ENCODE peak calls at places on chromosome 6, in nine cellular contexts. One of them, this sample, is unnamed.

GRCh38 chr6:28565823-28566526 is 40.3 kb downstream of the GPX5 start:
- DNase-seq in astrocyte of the spinal cord: no peak
- DNase-seq in RWPE1: no peak
- DNase-seq in GM12865: no peak
- DNase-seq in fibroblast of mammary gland: no peak
- DNase-seq in mesothelial cell of epicardium: no peak
- DNase-seq in IMR-90: no peak
- DNase-seq in heart right ventricle: no peak
- DNase-seq in breast epithelium: no peak
- DNase-seq in this sample: no peak

GRCh38 chr6:41284726-41285125 is 1.8 kb downstream of the TREM1 start:
- DNase-seq in astrocyte of the spinal cord: no peak
- DNase-seq in RWPE1: no peak
- DNase-seq in GM12865: no peak
- DNase-seq in fibroblast of mammary gland: peak
- DNase-seq in mesothelial cell of epicardium: no peak
- DNase-seq in IMR-90: peak
- DNase-seq in heart right ventricle: no peak
- DNase-seq in breast epithelium: no peak
- DNase-seq in this sample: no peak

GRCh38 chr6:148179786-148180185 is 162.9 kb upstream of the SASH1 start:
- DNase-seq in astrocyte of the spinal cord: peak
- DNase-seq in RWPE1: peak
- DNase-seq in GM12865: no peak
- DNase-seq in fibroblast of mammary gland: peak
- DNase-seq in mesothelial cell of epicardium: no peak
- DNase-seq in IMR-90: peak
- DNase-seq in heart right ventricle: no peak
- DNase-seq in breast epithelium: no peak
- DNase-seq in this sample: no peak

GRCh38 chr6:134170844-134171243 is 118.4 kb upstream of the SLC2A12 start:
- DNase-seq in astrocyte of the spinal cord: peak
- DNase-seq in RWPE1: no peak
- DNase-seq in GM12865: no peak
- DNase-seq in fibroblast of mammary gland: peak
- DNase-seq in mesothelial cell of epicardium: peak
- DNase-seq in IMR-90: peak
- DNase-seq in heart right ventricle: no peak
- DNase-seq in breast epithelium: no peak
- DNase-seq in this sample: no peak

GRCh38 chr6:16168858-16169257 is 40.0 kb downstream of the MYLIP start:
- DNase-seq in astrocyte of the spinal cord: peak
- DNase-seq in RWPE1: no peak
- DNase-seq in GM12865: peak
- DNase-seq in fibroblast of mammary gland: peak
- DNase-seq in mesothelial cell of epicardium: no peak
- DNase-seq in IMR-90: peak
- DNase-seq in heart right ventricle: no peak
- DNase-seq in breast epithelium: no peak
- DNase-seq in this sample: no peak

GRCh38 chr6:118764766-118765165 is 113.4 kb upstream of the CEP85L start:
- DNase-seq in astrocyte of the spinal cord: no peak
- DNase-seq in RWPE1: no peak
- DNase-seq in GM12865: no peak
- DNase-seq in fibroblast of mammary gland: no peak
- DNase-seq in mesothelial cell of epicardium: no peak
- DNase-seq in IMR-90: no peak
- DNase-seq in heart right ventricle: no peak
- DNase-seq in breast epithelium: no peak
- DNase-seq in this sample: no peak

GRCh38 chr6:152669894-152670293 is 27.8 kb upstream of the MYCT1 start:
- DNase-seq in astrocyte of the spinal cord: peak
- DNase-seq in RWPE1: peak
- DNase-seq in GM12865: peak
- DNase-seq in fibroblast of mammary gland: peak
- DNase-seq in mesothelial cell of epicardium: no peak
- DNase-seq in IMR-90: peak
- DNase-seq in heart right ventricle: no peak
- DNase-seq in breast epithelium: no peak
- DNase-seq in this sample: no peak

GRCh38 chr6:47098570-47098993 is 56.5 kb upstream of the ADGRF1 start:
- DNase-seq in astrocyte of the spinal cord: no peak
- DNase-seq in RWPE1: peak
- DNase-seq in GM12865: no peak
- DNase-seq in fibroblast of mammary gland: peak
- DNase-seq in mesothelial cell of epicardium: no peak
- DNase-seq in IMR-90: peak
- DNase-seq in heart right ventricle: no peak
- DNase-seq in breast epithelium: no peak
- DNase-seq in this sample: no peak

GRCh38 chr6:158836625-158837311 is 17.6 kb upstream of the EZR start:
- DNase-seq in astrocyte of the spinal cord: no peak
- DNase-seq in RWPE1: no peak
- DNase-seq in GM12865: no peak
- DNase-seq in fibroblast of mammary gland: no peak
- DNase-seq in mesothelial cell of epicardium: no peak
- DNase-seq in IMR-90: no peak
- DNase-seq in heart right ventricle: no peak
- DNase-seq in breast epithelium: no peak
- DNase-seq in this sample: no peak

GRCh38 chr6:125439512-125439911 is 137.7 kb upstream of the HDDC2 start:
- DNase-seq in astrocyte of the spinal cord: no peak
- DNase-seq in RWPE1: no peak
- DNase-seq in GM12865: no peak
- DNase-seq in fibroblast of mammary gland: no peak
- DNase-seq in mesothelial cell of epicardium: no peak
- DNase-seq in IMR-90: no peak
- DNase-seq in heart right ventricle: no peak
- DNase-seq in breast epithelium: no peak
- DNase-seq in this sample: no peak

GRCh38 chr6:10407674-10408054 is 7.2 kb downstream of the TFAP2A start:
- DNase-seq in astrocyte of the spinal cord: no peak
- DNase-seq in RWPE1: no peak
- DNase-seq in GM12865: no peak
- DNase-seq in fibroblast of mammary gland: no peak
- DNase-seq in mesothelial cell of epicardium: no peak
- DNase-seq in IMR-90: no peak
- DNase-seq in heart right ventricle: no peak
- DNase-seq in breast epithelium: no peak
- DNase-seq in this sample: no peak

GRCh38 chr6:85551264-85551663 is 42.4 kb downstream of the SNX14 start:
- DNase-seq in astrocyte of the spinal cord: no peak
- DNase-seq in RWPE1: peak
- DNase-seq in GM12865: peak
- DNase-seq in fibroblast of mammary gland: no peak
- DNase-seq in mesothelial cell of epicardium: no peak
- DNase-seq in IMR-90: no peak
- DNase-seq in heart right ventricle: no peak
- DNase-seq in breast epithelium: no peak
- DNase-seq in this sample: no peak

GRCh38 chr6:39037082-39037487 is 11.5 kb upstream of the GLP1R start:
- DNase-seq in astrocyte of the spinal cord: no peak
- DNase-seq in RWPE1: no peak
- DNase-seq in GM12865: no peak
- DNase-seq in fibroblast of mammary gland: no peak
- DNase-seq in mesothelial cell of epicardium: no peak
- DNase-seq in IMR-90: no peak
- DNase-seq in heart right ventricle: no peak
- DNase-seq in breast epithelium: no peak
- DNase-seq in this sample: no peak

GRCh38 chr6:39043776-39044175 is 4.8 kb upstream of the GLP1R start:
- DNase-seq in astrocyte of the spinal cord: no peak
- DNase-seq in RWPE1: no peak
- DNase-seq in GM12865: no peak
- DNase-seq in fibroblast of mammary gland: no peak
- DNase-seq in mesothelial cell of epicardium: peak
- DNase-seq in IMR-90: no peak
- DNase-seq in heart right ventricle: no peak
- DNase-seq in breast epithelium: no peak
- DNase-seq in this sample: no peak

GRCh38 chr6:39037707-39038106 is 10.9 kb upstream of the GLP1R start:
- DNase-seq in astrocyte of the spinal cord: no peak
- DNase-seq in RWPE1: no peak
- DNase-seq in GM12865: no peak
- DNase-seq in fibroblast of mammary gland: no peak
- DNase-seq in mesothelial cell of epicardium: no peak
- DNase-seq in IMR-90: no peak
- DNase-seq in heart right ventricle: no peak
- DNase-seq in breast epithelium: no peak
- DNase-seq in this sample: no peak

GRCh38 chr6:39041072-39041471 is 7.5 kb upstream of the GLP1R start:
- DNase-seq in astrocyte of the spinal cord: no peak
- DNase-seq in RWPE1: no peak
- DNase-seq in GM12865: peak
- DNase-seq in fibroblast of mammary gland: no peak
- DNase-seq in mesothelial cell of epicardium: no peak
- DNase-seq in IMR-90: no peak
- DNase-seq in heart right ventricle: no peak
- DNase-seq in breast epithelium: no peak
- DNase-seq in this sample: no peak

DNA sequence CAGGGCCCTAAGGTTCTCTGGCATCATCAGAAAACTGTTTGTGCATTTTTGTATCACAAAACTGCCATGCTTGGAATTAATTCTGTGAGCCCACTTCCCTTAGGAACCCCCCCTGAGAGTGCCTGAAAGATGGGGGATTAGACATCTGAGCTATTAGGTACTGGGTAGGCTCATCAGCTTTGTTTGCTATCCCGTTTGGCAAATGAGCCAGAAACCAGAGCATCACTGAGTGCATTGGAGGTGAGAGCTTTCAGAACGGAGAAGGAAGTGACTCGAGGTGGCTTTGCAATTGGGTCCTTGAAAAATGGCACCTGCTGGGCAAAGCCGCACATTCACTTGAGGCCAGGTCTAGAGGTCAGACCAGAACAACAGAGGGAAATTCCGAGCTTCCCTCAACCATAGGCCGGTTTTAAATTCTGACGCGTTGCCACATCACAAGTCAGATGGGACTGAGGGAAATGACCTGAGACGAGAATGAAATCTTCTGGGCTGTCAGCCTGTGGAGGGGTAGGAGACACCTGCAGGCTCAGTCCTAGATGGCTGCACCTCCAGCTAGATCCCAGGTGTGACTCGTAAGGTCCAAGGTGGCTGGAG is 8.4 kb upstream of the GLP1R start:
- DNase-seq in astrocyte of the spinal cord: no peak
- DNase-seq in RWPE1: no peak
- DNase-seq in GM12865: peak
- DNase-seq in fibroblast of mammary gland: no peak
- DNase-seq in mesothelial cell of epicardium: no peak
- DNase-seq in IMR-90: no peak
- DNase-seq in heart right ventricle: no peak
- DNase-seq in breast epithelium: no peak
- DNase-seq in this sample: no peak
- TF ChIP-seq CTCF in astrocyte of the spinal cord: no peak
- TF ChIP-seq CTCF in RWPE1: no peak
- TF ChIP-seq CTCF in GM12865: no peak
- TF ChIP-seq CTCF in fibroblast of mammary gland: no peak
- TF ChIP-seq CTCF in mesothelial cell of epicardium: no peak
- TF ChIP-seq CTCF in IMR-90: no peak
- TF ChIP-seq CTCF in heart right ventricle: no peak
- TF ChIP-seq CTCF in breast epithelium: no peak
- TF ChIP-seq CTCF in this sample: no peak

DNA sequence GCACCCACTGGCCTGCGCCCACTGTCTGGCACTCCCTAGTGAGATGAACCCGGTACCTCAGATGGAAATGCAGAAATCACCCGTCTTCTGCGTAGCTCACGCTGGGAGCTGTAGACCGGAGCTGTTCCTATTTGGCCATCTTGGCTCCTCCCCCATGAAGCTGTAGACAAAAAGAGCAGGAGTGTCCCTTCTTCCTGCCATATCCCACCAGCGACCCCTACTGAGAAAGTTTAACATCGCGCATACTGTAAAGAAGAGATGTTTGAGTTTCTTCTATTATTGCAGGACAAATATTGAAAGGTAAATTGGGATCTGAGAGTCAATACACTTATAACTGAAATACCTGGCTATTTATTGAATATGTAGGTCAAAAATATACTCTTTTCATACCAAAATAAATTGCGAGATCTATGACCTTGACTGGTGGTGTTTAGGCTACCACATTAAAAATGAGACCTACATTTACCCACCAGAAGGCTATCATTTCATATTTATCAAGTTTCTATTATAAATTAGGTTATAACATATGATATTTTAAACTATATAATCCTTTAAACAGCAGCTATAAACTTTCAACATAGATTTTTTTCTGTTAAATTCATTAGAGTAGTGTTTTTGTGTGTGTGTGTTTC is 586.3 kb downstream of the HTR1B start:
- DNase-seq in astrocyte of the spinal cord: peak
- DNase-seq in RWPE1: peak
- DNase-seq in GM12865: peak
- DNase-seq in fibroblast of mammary gland: peak
- DNase-seq in mesothelial cell of epicardium: peak
- DNase-seq in IMR-90: peak
- DNase-seq in heart right ventricle: no peak
- DNase-seq in breast epithelium: no peak
- DNase-seq in this sample: no peak
- TF ChIP-seq CTCF in astrocyte of the spinal cord: peak
- TF ChIP-seq CTCF in RWPE1: peak
- TF ChIP-seq CTCF in GM12865: peak
- TF ChIP-seq CTCF in fibroblast of mammary gland: peak
- TF ChIP-seq CTCF in mesothelial cell of epicardium: peak
- TF ChIP-seq CTCF in IMR-90: peak
- TF ChIP-seq CTCF in heart right ventricle: peak
- TF ChIP-seq CTCF in breast epithelium: peak
- TF ChIP-seq CTCF in this sample: no peak

GRCh38 chr6:137571854-137572253 is 77.7 kb upstream of the OLIG3 start:
- DNase-seq in astrocyte of the spinal cord: peak
- DNase-seq in RWPE1: peak
- DNase-seq in GM12865: peak
- DNase-seq in fibroblast of mammary gland: peak
- DNase-seq in mesothelial cell of epicardium: no peak
- DNase-seq in IMR-90: peak
- DNase-seq in heart right ventricle: no peak
- DNase-seq in breast epithelium: no peak
- DNase-seq in this sample: no peak
- TF ChIP-seq CTCF in astrocyte of the spinal cord: peak
- TF ChIP-seq CTCF in RWPE1: peak
- TF ChIP-seq CTCF in GM12865: peak
- TF ChIP-seq CTCF in fibroblast of mammary gland: peak
- TF ChIP-seq CTCF in mesothelial cell of epicardium: peak
- TF ChIP-seq CTCF in IMR-90: peak
- TF ChIP-seq CTCF in heart right ventricle: peak
- TF ChIP-seq CTCF in breast epithelium: no peak
- TF ChIP-seq CTCF in this sample: peak

DNA sequence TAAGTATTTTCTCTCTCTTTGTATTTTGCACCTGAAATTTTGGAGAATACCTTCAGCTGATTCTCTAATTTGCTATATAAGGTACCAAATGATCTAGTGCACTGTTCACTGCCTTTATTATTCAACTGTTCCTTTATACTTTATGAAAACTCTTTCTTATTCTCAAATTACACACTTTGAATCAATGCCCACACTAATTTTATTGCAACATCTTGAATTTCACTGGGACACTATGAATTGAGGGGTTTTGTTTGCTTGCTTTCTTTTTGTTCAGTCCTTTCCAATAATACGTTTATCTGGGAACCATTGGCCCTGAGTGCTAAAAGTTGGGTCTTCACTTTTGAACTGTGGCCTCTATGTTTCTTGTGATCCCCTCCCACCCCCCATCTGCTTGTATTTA is 97.9 kb downstream of the DNAH8 start:
- DNase-seq in astrocyte of the spinal cord: no peak
- DNase-seq in RWPE1: no peak
- DNase-seq in GM12865: no peak
- DNase-seq in fibroblast of mammary gland: no peak
- DNase-seq in mesothelial cell of epicardium: no peak
- DNase-seq in IMR-90: no peak
- DNase-seq in heart right ventricle: no peak
- DNase-seq in breast epithelium: no peak
- DNase-seq in this sample: no peak
- TF ChIP-seq CTCF in astrocyte of the spinal cord: no peak
- TF ChIP-seq CTCF in RWPE1: no peak
- TF ChIP-seq CTCF in GM12865: no peak
- TF ChIP-seq CTCF in fibroblast of mammary gland: no peak
- TF ChIP-seq CTCF in mesothelial cell of epicardium: no peak
- TF ChIP-seq CTCF in IMR-90: no peak
- TF ChIP-seq CTCF in heart right ventricle: no peak
- TF ChIP-seq CTCF in breast epithelium: no peak
- TF ChIP-seq CTCF in this sample: no peak

This sample was measured in D721Med.